ENCODE peak calls at places on chromosomes 3 and 15, in six cellular contexts. One of them, this sample, is unnamed.

GRCh38 chr3:195711813-195712534 is 8.8 kb upstream of the MUC20 start:
- DNase-seq in GM12865: no peak
- DNase-seq in NCI-H774: no peak
- DNase-seq in NCI-H1092 treated with DMSO at 0.1 percent for 48 hours: no peak
- DNase-seq in cardiac muscle cell: no peak
- DNase-seq in AG04449: no peak
- DNase-seq in this sample: no peak

GRCh38 chr3:118850687-118851086 is 184.0 kb downstream of the IGSF11 start:
- DNase-seq in GM12865: no peak
- DNase-seq in NCI-H774: no peak
- DNase-seq in NCI-H1092 treated with DMSO at 0.1 percent for 48 hours: no peak
- DNase-seq in cardiac muscle cell: no peak
- DNase-seq in AG04449: no peak
- DNase-seq in this sample: no peak

GRCh38 chr3:8576436-8576835 is 68.2 kb downstream of the SSUH2 start:
- DNase-seq in GM12865: no peak
- DNase-seq in NCI-H774: no peak
- DNase-seq in NCI-H1092 treated with DMSO at 0.1 percent for 48 hours: no peak
- DNase-seq in cardiac muscle cell: no peak
- DNase-seq in AG04449: no peak
- DNase-seq in this sample: no peak

GRCh38 chr3:187017511-187018230 is 87.3 kb downstream of the ST6GAL1 start:
- DNase-seq in GM12865: no peak
- DNase-seq in NCI-H774: no peak
- DNase-seq in NCI-H1092 treated with DMSO at 0.1 percent for 48 hours: no peak
- DNase-seq in cardiac muscle cell: no peak
- DNase-seq in AG04449: no peak
- DNase-seq in this sample: no peak

GRCh38 chr3:73868688-73869315 is 244.1 kb upstream of the PDZRN3 start:
- DNase-seq in GM12865: no peak
- DNase-seq in NCI-H774: peak; percentile 11
- DNase-seq in NCI-H1092 treated with DMSO at 0.1 percent for 48 hours: peak; percentile 55
- DNase-seq in cardiac muscle cell: peak; percentile 57
- DNase-seq in AG04449: peak; percentile 3
- DNase-seq in this sample: peak; percentile 11

GRCh38 chr15:33132722-33133345 is 61.7 kb downstream of the FMN1 start:
- DNase-seq in GM12865: peak; percentile 31
- DNase-seq in NCI-H774: peak; percentile 8
- DNase-seq in NCI-H1092 treated with DMSO at 0.1 percent for 48 hours: peak; percentile 31
- DNase-seq in cardiac muscle cell: peak; percentile 73
- DNase-seq in AG04449: no peak
- DNase-seq in this sample: peak; percentile 65

GRCh38 chr3:87855626-87856025 is 203.2 kb downstream of the CGGBP1 start:
- DNase-seq in GM12865: no peak
- DNase-seq in NCI-H774: no peak
- DNase-seq in NCI-H1092 treated with DMSO at 0.1 percent for 48 hours: no peak
- DNase-seq in cardiac muscle cell: no peak
- DNase-seq in AG04449: no peak
- DNase-seq in this sample: no peak

GRCh38 chr15:26628879-26629529 is 143.9 kb downstream of the GABRB3 start:
- DNase-seq in GM12865: no peak
- DNase-seq in NCI-H774: peak; percentile 91
- DNase-seq in NCI-H1092 treated with DMSO at 0.1 percent for 48 hours: no peak
- DNase-seq in cardiac muscle cell: peak; percentile 67
- DNase-seq in AG04449: no peak
- DNase-seq in this sample: no peak

GRCh38 chr15:93955197-93955596 is 276.2 kb upstream of the MCTP2 start:
- DNase-seq in GM12865: no peak
- DNase-seq in NCI-H774: no peak
- DNase-seq in NCI-H1092 treated with DMSO at 0.1 percent for 48 hours: peak; percentile 35
- DNase-seq in cardiac muscle cell: peak; percentile 75
- DNase-seq in AG04449: no peak
- DNase-seq in this sample: peak; percentile 16

GRCh38 chr3:142863010-142863787 is 25.7 kb downstream of the PCOLCE2 start:
- DNase-seq in GM12865: no peak
- DNase-seq in NCI-H774: no peak
- DNase-seq in NCI-H1092 treated with DMSO at 0.1 percent for 48 hours: no peak
- DNase-seq in cardiac muscle cell: no peak
- DNase-seq in AG04449: no peak
- DNase-seq in this sample: no peak

GRCh38 chr3:42557849-42558248 is 23.9 kb downstream of the SEC22C start:
- DNase-seq in GM12865: no peak
- DNase-seq in NCI-H774: no peak
- DNase-seq in NCI-H1092 treated with DMSO at 0.1 percent for 48 hours: no peak
- DNase-seq in cardiac muscle cell: no peak
- DNase-seq in AG04449: no peak
- DNase-seq in this sample: peak; percentile 9

GRCh38 chr3:52021869-52022268 is 26.2 kb upstream of the RPL29 start:
- DNase-seq in GM12865: peak; percentile 28
- DNase-seq in NCI-H774: no peak
- DNase-seq in NCI-H1092 treated with DMSO at 0.1 percent for 48 hours: peak; percentile 12
- DNase-seq in cardiac muscle cell: peak; percentile 84
- DNase-seq in AG04449: no peak
- DNase-seq in this sample: no peak

GRCh38 chr15:66253643-66254363 is at the start of gene MEGF11:
- DNase-seq in GM12865: no peak
- DNase-seq in NCI-H774: peak; percentile 6
- DNase-seq in NCI-H1092 treated with DMSO at 0.1 percent for 48 hours: peak; percentile 39
- DNase-seq in cardiac muscle cell: peak; percentile 57
- DNase-seq in AG04449: no peak
- DNase-seq in this sample: no peak

GRCh38 chr3:50738252-50738598 is 63.5 kb downstream of the DOCK3 start:
- DNase-seq in GM12865: no peak
- DNase-seq in NCI-H774: no peak
- DNase-seq in NCI-H1092 treated with DMSO at 0.1 percent for 48 hours: no peak
- DNase-seq in cardiac muscle cell: no peak
- DNase-seq in AG04449: no peak
- DNase-seq in this sample: no peak

GRCh38 chr3:136576279-136577009 is 175.7 kb downstream of the STAG1 start:
- DNase-seq in GM12865: no peak
- DNase-seq in NCI-H774: no peak
- DNase-seq in NCI-H1092 treated with DMSO at 0.1 percent for 48 hours: no peak
- DNase-seq in cardiac muscle cell: no peak
- DNase-seq in AG04449: no peak
- DNase-seq in this sample: no peak

GRCh38 chr3:43256714-43257461 is 29.5 kb upstream of the SNRK start:
- DNase-seq in GM12865: no peak
- DNase-seq in NCI-H774: no peak
- DNase-seq in NCI-H1092 treated with DMSO at 0.1 percent for 48 hours: no peak
- DNase-seq in cardiac muscle cell: no peak
- DNase-seq in AG04449: no peak
- DNase-seq in this sample: peak; percentile 58

GRCh38 chr15:74978077-74978476 is 17.3 kb upstream of the SCAMP5 start:
- DNase-seq in GM12865: no peak
- DNase-seq in NCI-H774: no peak
- DNase-seq in NCI-H1092 treated with DMSO at 0.1 percent for 48 hours: no peak
- DNase-seq in cardiac muscle cell: no peak
- DNase-seq in AG04449: no peak
- DNase-seq in this sample: no peak

GRCh38 chr3:55868347-55868746 is 381.2 kb upstream of the WNT5A start:
- DNase-seq in GM12865: no peak
- DNase-seq in NCI-H774: no peak
- DNase-seq in NCI-H1092 treated with DMSO at 0.1 percent for 48 hours: no peak
- DNase-seq in cardiac muscle cell: no peak
- DNase-seq in AG04449: no peak
- DNase-seq in this sample: no peak

GRCh38 chr3:43923101-43923979 is 232.6 kb downstream of the ABHD5 start:
- DNase-seq in GM12865: no peak
- DNase-seq in NCI-H774: peak; percentile 1
- DNase-seq in NCI-H1092 treated with DMSO at 0.1 percent for 48 hours: peak; percentile 73
- DNase-seq in cardiac muscle cell: no peak
- DNase-seq in AG04449: no peak
- DNase-seq in this sample: no peak

GRCh38 chr15:47750030-47750739 is 32.9 kb downstream of the SEMA6D start:
- DNase-seq in GM12865: no peak
- DNase-seq in NCI-H774: no peak
- DNase-seq in NCI-H1092 treated with DMSO at 0.1 percent for 48 hours: no peak
- DNase-seq in cardiac muscle cell: no peak
- DNase-seq in AG04449: peak; percentile 45
- DNase-seq in this sample: no peak

GRCh38 chr15:75233504-75234190 is 24.5 kb upstream of the GOLGA6C start:
- DNase-seq in GM12865: no peak
- DNase-seq in NCI-H774: no peak
- DNase-seq in NCI-H1092 treated with DMSO at 0.1 percent for 48 hours: no peak
- DNase-seq in cardiac muscle cell: no peak
- DNase-seq in AG04449: no peak
- DNase-seq in this sample: no peak

GRCh38 chr15:75346796-75347221 is at the start of gene NEIL1:
- DNase-seq in GM12865: no peak
- DNase-seq in NCI-H774: no peak
- DNase-seq in NCI-H1092 treated with DMSO at 0.1 percent for 48 hours: no peak
- DNase-seq in cardiac muscle cell: no peak
- DNase-seq in AG04449: no peak
- DNase-seq in this sample: no peak

GRCh38 chr3:25035511-25035910 is 392.6 kb upstream of the RARB start:
- DNase-seq in GM12865: no peak
- DNase-seq in NCI-H774: no peak
- DNase-seq in NCI-H1092 treated with DMSO at 0.1 percent for 48 hours: no peak
- DNase-seq in cardiac muscle cell: no peak
- DNase-seq in AG04449: peak; percentile 45
- DNase-seq in this sample: no peak